ENCODE peak calls at places on chromosome 17, in four cellular contexts. V is HepG2, Q is GM12878, B is K562. W is an unnamed sample.
A peak's percentile ranks its signal among the peaks of the same experiment; 100 is the strongest.

GRCh38 chr17:50428831-50429424 is 2.9 kb downstream of the ACSF2 start:
- DNase-seq in B (no peak), V (peak; percentile 100), Q (no peak), W (no peak)

GRCh38 chr17:21041753-21042433 is 918 bp downstream of the USP22 start:
- DNase-seq in B (peak; percentile 87), Q (no peak), V (peak; percentile 71), W (peak; percentile 60)

GRCh38 chr17:66255112-66255511 is 25.9 kb upstream of the APOH start:
- DNase-seq in V (peak; percentile 87), B (peak; percentile 80), Q (no peak), W (peak; percentile 74)

GRCh38 chr17:27453466-27453865 is 2.8 kb upstream of the KSR1 start:
- DNase-seq in Q (no peak), V (no peak), B (no peak), W (no peak)

GRCh38 chr17:68057531-68057952 is 22.0 kb downstream of the KPNA2 start:
- DNase-seq in V (no peak), Q (no peak), B (peak; percentile 29), W (peak; percentile 53)

GRCh38 chr17:29086628-29087332 is 43.8 kb downstream of the PIPOX start:
- DNase-seq in Q (no peak), V (no peak), B (no peak), W (no peak)

GRCh38 chr17:9576521-9577401 is at the start of gene CFAP52:
- DNase-seq in B (peak; percentile 70), Q (peak; percentile 28), V (peak; percentile 33), W (peak; percentile 77)

GRCh38 chr17:12320286-12320685 is 299.6 kb downstream of the MAP2K4 start:
- DNase-seq in B (no peak), V (no peak), Q (no peak), W (no peak)

GRCh38 chr17:72253597-72253996 is 132.8 kb downstream of the SOX9 start:
- DNase-seq in Q (no peak), B (no peak), V (no peak), W (no peak)

GRCh38 chr17:46739982-46740381 is 78.5 kb downstream of the WNT3 start:
- DNase-seq in V (no peak), Q (no peak), B (no peak), W (no peak)

GRCh38 chr17:19361326-19361725 is 1.2 kb downstream of the B9D1 start:
- DNase-seq in Q (no peak), V (no peak), B (peak; percentile 33), W (no peak)

GRCh38 chr17:33125552-33125950 is 133.9 kb downstream of the SPACA3 start:
- DNase-seq in Q (no peak), B (no peak), V (no peak), W (no peak)

GRCh38 chr17:27245230-27245696 is 48.7 kb upstream of the WSB1 start:
- DNase-seq in Q (peak; percentile 51), V (peak; percentile 80), B (peak; percentile 89), W (peak; percentile 88)

GRCh38 chr17:8922451-8922850 is 43.1 kb downstream of the PIK3R5 start:
- DNase-seq in B (no peak), V (no peak), Q (no peak), W (no peak)

GRCh38 chr17:72222971-72223370 is 102.2 kb downstream of the SOX9 start:
- DNase-seq in B (no peak), Q (no peak), V (no peak), W (no peak)

GRCh38 chr17:7018331-7018964 is 4.4 kb upstream of the BCL6B start:
- DNase-seq in B (no peak), Q (no peak), V (no peak), W (no peak)

DNA sequence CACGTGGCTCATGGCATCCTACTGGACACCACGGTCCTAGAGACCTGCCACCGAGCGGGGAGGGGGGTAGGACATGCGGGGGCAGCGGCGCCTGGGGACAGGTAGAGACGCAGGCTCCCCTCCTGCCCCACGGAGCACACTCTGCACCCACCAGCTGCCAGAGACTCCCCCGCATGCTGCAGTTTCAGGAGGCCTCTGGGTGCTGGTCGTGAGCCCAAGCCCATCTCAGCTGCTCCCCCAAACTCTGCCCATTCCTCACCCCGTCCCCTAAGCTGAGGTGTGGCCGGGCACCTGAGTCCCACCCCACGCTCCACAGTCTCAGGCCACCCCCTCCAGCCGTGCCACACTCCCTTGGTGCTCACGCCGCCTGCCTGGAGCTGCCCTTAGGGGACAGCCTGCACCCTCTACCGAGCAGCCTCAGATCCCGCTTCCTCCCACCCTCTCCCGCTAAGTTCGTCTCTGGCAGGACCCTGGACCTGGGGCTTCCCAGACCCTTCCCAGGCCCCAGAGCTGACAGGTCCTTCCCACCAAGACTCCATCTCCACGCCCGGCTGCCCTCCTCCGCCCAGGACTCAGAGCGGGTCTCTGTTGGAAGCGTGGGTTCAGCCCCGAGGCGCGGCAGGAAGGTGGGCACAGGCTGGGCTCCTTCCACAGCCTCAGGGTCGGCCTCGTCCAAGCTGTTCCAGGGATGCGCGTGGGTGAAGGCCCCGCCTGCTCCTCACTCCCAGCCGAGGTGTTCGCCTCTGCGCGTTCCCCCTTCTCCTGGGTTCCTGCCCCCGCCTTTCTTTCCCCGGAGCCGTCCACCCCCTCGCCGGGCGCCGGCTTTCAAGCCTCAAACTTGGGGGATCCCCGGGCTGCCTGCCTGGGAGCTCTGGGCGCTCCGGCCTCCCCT is 1.3 kb downstream of the RAB40B start:
- DNase-seq in V (no peak), Q (no peak), B (no peak), W (no peak)
- TF ChIP-seq EZH2 in V (no peak), Q (no peak), B (no peak), W (peak; percentile 62)

GRCh38 chr17:781920-782731 is at the start of the genes GLOD4 and MRM3:
- DNase-seq in V (peak; percentile 73), B (peak; percentile 88), Q (peak; percentile 72), W (peak; percentile 92)
- TF ChIP-seq MYC in V (peak; percentile 98), B (peak; percentile 73), Q (peak; percentile 89), W (peak; percentile 92)

GRCh38 chr17:3754458-3755334 is 31.0 kb downstream of the HASPIN start:
- DNase-seq in B (peak; percentile 82), V (no peak), Q (no peak), W (no peak)
- TF ChIP-seq POLR2AphosphoS5 in B (no peak), V (no peak), Q (no peak), W (no peak)

DNA sequence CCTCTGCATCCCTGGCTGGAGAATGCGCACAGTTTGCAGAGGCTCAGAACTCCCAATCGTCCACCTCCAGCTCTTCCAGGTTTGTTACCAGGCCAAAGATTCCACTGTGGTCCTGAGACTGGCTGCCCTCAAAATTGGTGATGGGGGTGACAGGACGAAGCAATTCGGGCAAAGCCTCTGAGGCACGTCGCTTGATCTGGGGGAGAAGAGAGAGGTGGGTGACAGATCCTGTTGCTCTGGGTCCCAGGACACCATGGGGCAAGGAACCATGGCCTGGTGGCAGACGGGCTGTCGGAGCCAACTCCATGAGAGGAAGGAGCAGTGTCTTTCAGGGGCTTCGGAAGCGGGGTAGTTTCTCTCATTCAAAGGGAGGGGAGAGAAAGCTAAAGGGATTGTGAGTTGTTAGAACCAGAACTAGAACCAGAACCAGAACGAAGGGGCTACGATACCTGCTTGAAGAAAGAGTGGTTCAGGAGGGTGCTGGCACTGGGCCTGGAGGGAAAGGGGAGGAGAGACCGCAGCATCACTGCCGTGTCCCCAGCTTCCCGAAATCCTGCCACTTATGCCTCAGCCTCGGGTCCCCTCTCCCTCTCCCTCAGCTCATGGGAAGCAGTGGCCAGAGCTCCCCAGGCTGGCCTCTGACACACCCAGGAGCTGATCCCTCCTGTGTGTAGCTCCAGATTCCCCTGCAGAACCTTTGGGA is 3.8 kb upstream of the LIMD2 start:
- DNase-seq in V (no peak), B (no peak), Q (no peak), W (no peak)
- TF ChIP-seq EZH2 in V (no peak), B (no peak), Q (no peak), W (no peak)

GRCh38 chr17:77363821-77364361 is 223.1 kb downstream of the SEC14L1 start:
- DNase-seq in V (peak; percentile 71), Q (no peak), B (peak; percentile 95), W (peak; percentile 34)

GRCh38 chr17:77364381-77364911 is 223.7 kb downstream of the SEC14L1 start:
- DNase-seq in B (no peak), Q (no peak), V (no peak), W (no peak)

GRCh38 chr17:77366206-77366557 is 225.4 kb downstream of the SEC14L1 start:
- DNase-seq in B (no peak), Q (no peak), V (no peak), W (no peak)

GRCh38 chr17:77365584-77366186 is 224.9 kb downstream of the SEC14L1 start:
- DNase-seq in V (no peak), Q (no peak), B (peak; percentile 32), W (peak; percentile 33)

GRCh38 chr17:77364941-77365583 is 224.3 kb downstream of the SEC14L1 start:
- DNase-seq in V (no peak), Q (no peak), B (no peak), W (no peak)
- TF ChIP-seq MYC in V (no peak), Q (no peak), B (no peak), W (no peak)

GRCh38 chr17:76273435-76273921 is 8.3 kb downstream of the UBALD2 start:
- DNase-seq in B (no peak), V (no peak), Q (no peak), W (no peak)

GRCh38 chr17:76270770-76271668 is 5.9 kb downstream of the UBALD2 start:
- DNase-seq in V (no peak), B (no peak), Q (no peak), W (no peak)

GRCh38 chr17:76270127-76270592 is 5.0 kb downstream of the UBALD2 start:
- DNase-seq in Q (no peak), V (no peak), B (peak; percentile 77), W (no peak)

GRCh38 chr17:76272541-76273434 is 7.6 kb downstream of the UBALD2 start:
- DNase-seq in V (no peak), Q (no peak), B (no peak), W (no peak)

GRCh38 chr17:76271669-76272540 is 6.8 kb downstream of the UBALD2 start:
- DNase-seq in V (no peak), Q (peak; percentile 91), B (no peak), W (peak; percentile 21)
- TF ChIP-seq POLR2AphosphoS5 in V (no peak), Q (peak; percentile 92), B (peak; percentile 52), W (peak; percentile 5)

DNA sequence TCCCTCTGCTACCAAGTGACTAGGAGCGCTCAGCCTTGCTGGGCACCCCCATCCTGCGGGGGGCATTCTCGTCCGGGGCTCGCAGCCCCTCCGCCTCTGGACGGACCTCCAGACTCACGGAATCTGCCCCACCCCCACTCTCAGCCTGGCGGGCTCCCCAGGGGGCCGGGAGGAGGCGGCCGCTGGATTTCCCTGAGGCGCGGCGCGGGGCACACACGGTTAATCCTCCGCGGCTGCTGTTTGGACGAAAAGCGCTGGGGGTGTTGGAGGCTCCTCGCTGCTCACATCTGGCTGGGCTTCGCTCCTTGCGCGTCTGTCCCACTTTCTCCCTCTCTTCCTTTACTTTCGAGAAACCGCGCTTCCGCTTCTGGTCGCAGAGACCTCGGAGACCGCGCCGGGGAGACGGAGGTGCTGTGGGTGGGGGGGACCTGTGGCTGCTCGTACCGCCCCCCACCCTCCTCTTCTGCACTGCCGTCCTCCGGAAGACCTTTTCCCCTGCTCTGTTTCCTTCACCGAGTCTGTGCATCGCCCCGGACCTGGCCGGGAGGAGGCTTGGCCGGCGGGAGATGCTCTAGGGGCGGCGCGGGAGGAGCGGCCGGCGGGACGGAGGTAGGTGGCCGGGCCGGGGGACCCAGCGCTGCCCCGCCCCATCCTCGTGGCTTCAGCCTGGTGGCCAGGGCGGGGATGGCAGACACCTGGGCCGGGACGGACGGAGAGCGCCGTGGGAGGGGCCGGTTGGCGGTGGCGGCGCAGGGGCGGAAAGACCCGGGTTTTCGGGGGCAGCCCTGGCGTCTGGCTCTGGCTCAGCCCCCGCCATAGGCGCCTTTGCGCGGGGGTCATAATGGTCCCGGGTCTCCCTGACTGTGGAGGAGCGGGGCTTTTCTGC is at the start of gene C1QTNF1:
- DNase-seq in B (no peak), V (no peak), Q (no peak), W (no peak)
- TF ChIP-seq EZH2 in B (no peak), V (no peak), Q (no peak), W (peak; percentile 69)

W was measured in endothelial cell of umbilical vein.